ENCODE peak calls at places on chromosomes 12 and 14, in five cellular contexts. Y is K562, B is HepG2, T is SK-N-SH, D is GM12878. E is an unnamed sample.
A peak's percentile ranks its signal among the peaks of the same experiment; 100 is the strongest.

GRCh38 chr14:52369305-52369781 is 55.2 kb downstream of the PTGER2 start:
- DNase-seq in Y (no peak), B (no peak), T (no peak), D (no peak), E (no peak)

GRCh38 chr12:67714648-67715047 is 66.1 kb downstream of the DYRK2 start:
- DNase-seq in Y (no peak), B (no peak), T (no peak), D (no peak), E (no peak)

GRCh38 chr12:118136559-118137003 is 657 bp downstream of the PEBP1 start:
- DNase-seq in Y (peak; percentile 29), B (peak; percentile 52), T (peak; percentile 63), D (no peak), E (peak; percentile 21)

GRCh38 chr12:4858385-4858784 is 51.3 kb upstream of the KCNA1 start:
- DNase-seq in Y (no peak), B (peak; percentile 32), T (peak; percentile 20), D (no peak), E (no peak)

GRCh38 chr12:106633451-106633823 is 50.6 kb downstream of the RFX4 start:
- DNase-seq in Y (no peak), B (peak; percentile 14), T (no peak), D (no peak), E (no peak)

GRCh38 chr14:46054526-46054925 is 597.1 kb downstream of the RPL10L start:
- DNase-seq in Y (no peak), B (no peak), T (no peak), D (no peak), E (no peak)

GRCh38 chr12:34300376-34301250 is 278.3 kb downstream of the ALG10 start:
- DNase-seq in Y (no peak), B (no peak), T (no peak), D (no peak), E (no peak)

GRCh38 chr14:99042376-99043257 is 229.4 kb downstream of the BCL11B start:
- DNase-seq in Y (no peak), B (no peak), T (no peak), D (no peak), E (no peak)

GRCh38 chr14:31207746-31208545 is at the start of gene HECTD1:
- DNase-seq in Y (peak; percentile 85), B (peak; percentile 93), T (peak; percentile 97), D (peak; percentile 67), E (peak; percentile 88)

GRCh38 chr14:104219731-104220224 is 81.4 kb downstream of the KIF26A start:
- DNase-seq in Y (no peak), B (no peak), T (no peak), D (no peak), E (no peak)

GRCh38 chr14:75885829-75886228 is 96.0 kb downstream of the TGFB3 start:
- DNase-seq in Y (no peak), B (no peak), T (no peak), D (no peak), E (no peak)

GRCh38 chr12:9673404-9674225 is 4.1 kb downstream of the CLEC2D start:
- DNase-seq in Y (peak; percentile 55), B (peak; percentile 14), T (peak; percentile 23), D (no peak), E (no peak)

GRCh38 chr12:70364695-70365397 is 1.2 kb upstream of the KCNMB4 start:
- DNase-seq in Y (no peak), B (no peak), T (peak; percentile 8), D (no peak), E (peak; percentile 7)

GRCh38 chr12:8970432-8970831 is 18.9 kb upstream of the KLRG1 start:
- DNase-seq in Y (no peak), B (peak; percentile 10), T (no peak), D (no peak), E (no peak)

GRCh38 chr14:65286443-65286842 is 126.1 kb upstream of the FUT8 start:
- DNase-seq in Y (no peak), B (peak; percentile 44), T (peak; percentile 57), D (no peak), E (no peak)

GRCh38 chr14:42930058-42930457 is 1323.4 kb downstream of the LRFN5 start:
- DNase-seq in Y (no peak), B (no peak), T (no peak), D (no peak), E (no peak)

GRCh38 chr12:33427071-33427470 is 12.5 kb downstream of the SYT10 start:
- DNase-seq in Y (no peak), B (peak; percentile 18), T (no peak), D (no peak), E (no peak)

GRCh38 chr14:84809158-84809557 is 720.8 kb upstream of the FLRT2 start:
- DNase-seq in Y (no peak), B (no peak), T (no peak), D (no peak), E (no peak)

GRCh38 chr12:78898416-78898815 is 33.8 kb downstream of the SYT1 start:
- DNase-seq in Y (no peak), B (no peak), T (peak; percentile 25), D (no peak), E (no peak)

GRCh38 chr12:16347391-16348298 is at the start of gene MGST1:
- DNase-seq in Y (peak; percentile 37), B (peak; percentile 77), T (peak; percentile 8), D (peak; percentile 11), E (peak; percentile 42)

GRCh38 chr12:16349132-16349463 is 1.7 kb downstream of the MGST1 start:
- DNase-seq in Y (peak; percentile 6), B (peak; percentile 81), T (no peak), D (no peak), E (no peak)

GRCh38 chr12:16352481-16352880 is 5.0 kb downstream of the MGST1 start:
- DNase-seq in Y (no peak), B (no peak), T (no peak), D (no peak), E (no peak)

GRCh38 chr12:16348435-16349131 is 1.1 kb downstream of the MGST1 start:
- DNase-seq in Y (no peak), B (no peak), T (no peak), D (peak; percentile 7), E (no peak)

GRCh38 chr12:16350682-16351081 is 3.2 kb downstream of the MGST1 start:
- DNase-seq in Y (no peak), B (peak; percentile 28), T (no peak), D (no peak), E (no peak)
- TF ChIP-seq FOXM1 in Y (no peak), B (no peak), T (no peak), D (no peak), E (no peak)

DNA sequence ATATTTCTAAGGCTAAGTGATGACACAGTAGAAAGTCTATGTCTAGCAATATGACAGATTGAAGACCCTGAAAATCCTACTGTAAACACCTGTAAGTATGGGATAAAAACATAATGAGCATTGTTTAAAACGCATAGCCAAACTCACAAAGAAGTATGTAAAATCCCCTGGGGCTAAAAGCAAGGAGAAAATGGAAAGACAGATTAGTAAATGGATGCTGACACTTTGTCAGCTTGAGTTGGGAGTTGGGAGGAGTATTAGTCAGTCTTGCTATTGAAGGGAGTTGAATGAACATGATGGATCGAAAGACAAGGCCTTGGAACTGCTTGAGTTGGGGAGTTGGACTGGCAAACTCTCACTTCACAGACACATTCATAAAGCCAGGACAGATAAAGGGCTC is 79.0 kb upstream of the PRKD1 start:
- DNase-seq in Y (no peak), B (no peak), T (no peak), D (no peak), E (no peak)
- TF ChIP-seq FOXM1 in Y (no peak), B (no peak), T (no peak), D (no peak), E (no peak)

DNA sequence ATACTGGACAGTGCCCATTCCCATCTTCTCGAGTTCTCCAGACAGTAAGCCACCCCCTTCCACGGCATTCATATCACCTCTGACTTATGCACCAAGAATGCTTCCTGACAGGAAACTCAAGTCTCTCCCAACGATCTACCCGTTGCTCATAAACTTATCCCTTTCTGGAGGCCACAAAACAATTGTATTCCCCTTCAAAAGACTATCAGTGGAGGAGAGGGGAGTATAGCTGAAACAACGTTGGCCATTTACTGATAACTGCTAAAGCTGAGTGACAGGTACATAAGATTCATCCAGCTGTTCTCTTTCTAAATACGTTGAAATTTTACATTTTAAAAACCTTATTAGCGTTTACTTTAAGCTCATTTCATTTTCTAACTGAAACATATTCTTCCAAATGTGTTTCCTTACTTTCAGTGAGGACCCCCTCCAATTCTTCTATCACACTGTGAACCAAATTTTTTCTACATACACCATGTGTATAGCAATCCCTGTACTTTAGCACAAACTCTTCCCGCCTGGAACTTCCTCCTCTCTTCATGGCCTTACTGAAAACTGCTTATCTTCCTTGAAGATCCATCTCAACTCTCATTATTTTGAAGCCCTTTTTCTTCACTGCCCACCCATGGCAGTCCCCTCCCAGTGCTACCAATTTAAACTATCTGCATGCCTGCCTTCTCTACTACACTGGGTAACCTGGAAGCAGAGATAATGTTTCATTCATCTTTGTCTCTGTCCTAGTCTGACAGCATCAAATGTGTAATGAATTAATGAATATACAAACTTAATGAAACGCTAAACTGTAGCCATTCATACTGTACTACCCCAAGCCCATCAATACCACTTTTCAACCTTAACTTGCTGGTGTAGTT is 28.8 kb downstream of the ATXN2 start:
- DNase-seq in Y (peak; percentile 19), B (no peak), T (no peak), D (no peak), E (no peak)
- TF ChIP-seq FOXM1 in Y (no peak), B (no peak), T (no peak), D (no peak), E (no peak)

DNA sequence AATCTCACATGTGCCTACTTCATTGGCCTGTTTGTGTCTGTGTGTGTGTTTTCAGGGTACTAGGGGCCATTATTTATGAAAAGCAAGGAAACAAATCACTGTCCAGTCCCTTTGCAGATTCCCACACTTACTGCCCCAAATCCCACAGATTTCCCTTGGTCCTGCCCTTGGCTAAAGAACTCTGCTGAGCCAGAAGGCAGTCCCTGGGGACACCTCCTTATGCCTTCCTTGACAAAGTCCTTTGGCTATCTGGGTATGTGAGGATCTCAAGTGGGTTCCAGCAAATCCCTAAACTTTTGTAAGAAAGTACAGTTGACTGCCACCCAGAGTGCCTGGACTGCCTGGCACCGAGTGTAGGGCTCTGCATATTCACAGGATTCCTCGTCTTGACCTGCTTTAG is 388.0 kb downstream of the BCAT1 start:
- DNase-seq in Y (no peak), B (no peak), T (no peak), D (no peak), E (no peak)
- TF ChIP-seq FOXM1 in Y (no peak), B (no peak), T (no peak), D (no peak), E (no peak)

GRCh38 chr14:95335071-95335470 is 15.4 kb upstream of the CLMN start:
- DNase-seq in Y (no peak), B (no peak), T (no peak), D (no peak), E (no peak)
- TF ChIP-seq FOXM1 in Y (no peak), B (no peak), T (no peak), D (no peak), E (no peak)

GRCh38 chr14:68894123-68894522 is 85.0 kb downstream of the ACTN1 start:
- DNase-seq in Y (no peak), B (no peak), T (no peak), D (no peak), E (no peak)
- TF ChIP-seq FOXM1 in Y (no peak), B (no peak), T (no peak), D (no peak), E (no peak)

E was measured in HEK293T.